ENCODE peak calls at places on chromosomes 1 and 21, in four cellular contexts. Z is stomach, O is gastrocnemius medialis, B is ovary. Y is an unnamed sample.

GRCh38 chr1:243266231-243266630 is 10.4 kb downstream of the SDCCAG8 start:
- DNase-seq in Z (no peak), O (no peak), B (no peak), Y (no peak)

GRCh38 chr1:83967336-83967735 is 31.6 kb downstream of the TTLL7 start:
- DNase-seq in Z (no peak), O (no peak), B (no peak), Y (no peak)

GRCh38 chr1:175197536-175197935 is 5.0 kb upstream of the KIAA0040 start:
- DNase-seq in Z (no peak), O (no peak), B (no peak), Y (no peak)

GRCh38 chr21:15592271-15592860 is 137.4 kb upstream of the USP25 start:
- DNase-seq in Z (no peak), O (no peak), B (no peak), Y (no peak)

GRCh38 chr1:79791488-79792211 is 785.1 kb upstream of the ADGRL4 start:
- DNase-seq in Z (no peak), O (no peak), B (no peak), Y (no peak)

GRCh38 chr1:155166373-155167165 is 6.5 kb downstream of the KRTCAP2 start:
- DNase-seq in Z (no peak), O (no peak), B (peak; percentile 68), Y (no peak)

GRCh38 chr1:226041419-226041818 is 21.1 kb upstream of the H3-3A start:
- DNase-seq in Z (no peak), O (no peak), B (no peak), Y (no peak)

GRCh38 chr1:94321662-94322061 is 84.3 kb upstream of the ARHGAP29 start:
- DNase-seq in Z (no peak), O (no peak), B (no peak), Y (no peak)

GRCh38 chr1:110962892-110963665 is 643 bp downstream of the LRIF1 start:
- DNase-seq in Z (peak; percentile 56), O (peak; percentile 45), B (peak; percentile 64), Y (peak; percentile 26)

GRCh38 chr1:61098333-61098732 is 16.0 kb downstream of the NFIA start:
- DNase-seq in Z (no peak), O (no peak), B (no peak), Y (no peak)

GRCh38 chr1:15207031-15207828 is 39.8 kb upstream of the FHAD1 start:
- DNase-seq in Z (peak; percentile 49), O (no peak), B (no peak), Y (no peak)

GRCh38 chr21:32545948-32546441 is 39.3 kb downstream of the TCP10L start:
- DNase-seq in Z (no peak), O (no peak), B (no peak), Y (no peak)

GRCh38 chr1:244237445-244237844 is 186.4 kb downstream of the ZBTB18 start:
- DNase-seq in Z (no peak), O (no peak), B (no peak), Y (no peak)

GRCh38 chr1:201252833-201253810 is 30.2 kb upstream of the PKP1 start:
- DNase-seq in Z (no peak), O (no peak), B (no peak), Y (no peak)

GRCh38 chr1:153939476-153939875 is 7.0 kb downstream of the DENND4B start:
- DNase-seq in Z (no peak), O (no peak), B (no peak), Y (no peak)

GRCh38 chr1:238336531-238336930 is 445.8 kb upstream of the ZP4 start:
- DNase-seq in Z (no peak), O (no peak), B (no peak), Y (no peak)

GRCh38 chr1:10724052-10724494 is 72.4 kb downstream of the CASZ1 start:
- DNase-seq in Z (peak; percentile 95), O (peak; percentile 96), B (no peak), Y (no peak)

GRCh38 chr1:244461254-244462071 is at the start of gene CATSPERE:
- DNase-seq in Z (peak; percentile 93), O (peak; percentile 86), B (peak; percentile 82), Y (peak; percentile 14)

GRCh38 chr1:183244466-183244865 is 58.4 kb downstream of the LAMC2 start:
- DNase-seq in Z (peak; percentile 28), O (peak; percentile 87), B (peak; percentile 39), Y (no peak)

DNA sequence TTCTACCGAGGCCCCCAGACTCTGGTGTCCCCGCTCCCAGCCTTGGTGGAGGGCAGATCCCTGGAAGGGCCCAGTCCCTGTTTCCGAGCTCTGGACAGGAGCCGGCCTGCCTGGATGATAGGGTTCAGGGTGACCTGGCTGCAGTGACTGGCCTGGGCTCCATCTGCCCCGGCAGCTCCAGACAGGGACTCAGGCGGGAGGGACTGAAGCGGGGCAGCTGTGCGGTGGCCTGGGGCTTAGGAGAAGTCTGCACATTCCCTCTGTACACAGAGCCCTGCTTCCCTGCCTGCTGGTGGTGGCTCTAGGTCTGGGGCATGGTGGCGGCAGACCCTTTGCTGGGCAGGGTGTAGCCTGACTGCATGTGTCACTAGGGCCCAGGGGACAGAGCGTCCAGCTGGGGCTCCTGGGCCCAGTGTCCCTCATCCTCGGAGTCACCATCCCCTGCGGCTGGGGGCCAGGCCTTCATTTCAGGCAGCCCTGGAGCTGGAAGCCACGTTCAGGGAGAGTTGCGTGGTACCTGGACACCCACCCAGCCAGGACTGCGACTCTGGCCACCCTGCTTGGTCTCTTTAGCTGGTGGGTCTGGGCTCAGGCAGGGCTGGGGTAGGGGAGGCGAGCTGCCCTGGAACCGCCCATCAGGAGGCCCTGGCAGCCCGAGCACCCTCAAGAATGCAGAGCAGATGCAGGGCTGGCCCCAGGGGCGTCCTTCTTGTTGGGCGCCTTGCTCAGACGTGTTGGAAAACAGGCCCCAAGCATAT is 9.6 kb downstream of the ARHGEF16 start:
- DNase-seq in Z (no peak), O (no peak), B (no peak), Y (no peak)
- H3K4me1 ChIP-seq in Z (peaks cover 26% of the 10 kb centered on the region), O (peaks cover 17% of the 10 kb centered on the region), B (peaks cover 8% of the 10 kb centered on the region), Y (peaks cover 51% of the 10 kb centered on the region)

DNA sequence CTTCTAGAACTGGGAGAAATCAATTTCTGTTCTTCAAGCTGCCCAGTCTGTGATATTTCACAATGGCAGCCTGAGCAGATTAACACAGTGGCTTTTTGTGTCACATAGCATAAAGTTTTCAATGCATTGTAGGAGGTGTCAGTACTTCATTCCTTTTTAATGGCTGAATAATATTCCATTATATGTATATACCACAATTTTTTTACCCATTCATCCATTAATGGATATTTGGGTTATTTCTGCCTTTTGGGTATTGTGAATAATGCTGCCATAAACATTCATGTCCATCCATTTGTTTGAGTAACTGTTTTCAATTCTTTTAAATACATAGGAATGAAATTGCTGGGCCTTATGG is 191.5 kb downstream of the SETD4 start:
- DNase-seq in Z (no peak), O (no peak), B (no peak), Y (no peak)
- TF ChIP-seq POLR2A in Z (no peak), O (no peak), B (no peak), Y (no peak)

GRCh38 chr1:200037501-200037900 is 10.0 kb downstream of the NR5A2 start:
- DNase-seq in Z (no peak), O (no peak), B (no peak), Y (no peak)

GRCh38 chr1:200037904-200038644 is 10.6 kb downstream of the NR5A2 start:
- DNase-seq in Z (no peak), O (no peak), B (no peak), Y (no peak)

GRCh38 chr1:200035956-200036615 is 8.6 kb downstream of the NR5A2 start:
- DNase-seq in Z (no peak), O (no peak), B (no peak), Y (no peak)

GRCh38 chr1:200035397-200035955 is 8.0 kb downstream of the NR5A2 start:
- DNase-seq in Z (no peak), O (no peak), B (no peak), Y (no peak)

GRCh38 chr1:200036616-200037270 is 9.2 kb downstream of the NR5A2 start:
- DNase-seq in Z (no peak), O (no peak), B (no peak), Y (no peak)
- H3K4me3 ChIP-seq in Z (no peak overlapping the region), O (no peak overlapping the region), B (no peak overlapping the region), Y (no peak overlapping the region)

GRCh38 chr21:35581640-35582039 is 478.7 kb downstream of the SETD4 start:
- DNase-seq in Z (no peak), O (no peak), B (no peak), Y (no peak)
- H3K4me1 ChIP-seq in Z (no peaks in the 10 kb centered on the region), O (no peaks in the 10 kb centered on the region), B (no peaks in the 10 kb centered on the region), Y (no peaks in the 10 kb centered on the region)

GRCh38 chr1:150612014-150612345 is 17.4 kb downstream of the ENSA start:
- DNase-seq in Z (no peak), O (no peak), B (no peak), Y (no peak)

GRCh38 chr1:150619576-150620509 is 9.6 kb downstream of the ENSA start:
- DNase-seq in Z (no peak), O (peak; percentile 41), B (no peak), Y (no peak)

GRCh38 chr1:150613061-150613920 is 16.1 kb downstream of the ENSA start:
- DNase-seq in Z (no peak), O (no peak), B (no peak), Y (no peak)

GRCh38 chr1:150610576-150610975 is 18.8 kb downstream of the ENSA start:
- DNase-seq in Z (no peak), O (no peak), B (no peak), Y (no peak)

GRCh38 chr1:150615346-150616201 is 13.8 kb downstream of the ENSA start:
- DNase-seq in Z (no peak), O (no peak), B (no peak), Y (no peak)
- TF ChIP-seq POLR2A in Z (no peak), O (no peak), B (no peak), Y (no peak)

DNA sequence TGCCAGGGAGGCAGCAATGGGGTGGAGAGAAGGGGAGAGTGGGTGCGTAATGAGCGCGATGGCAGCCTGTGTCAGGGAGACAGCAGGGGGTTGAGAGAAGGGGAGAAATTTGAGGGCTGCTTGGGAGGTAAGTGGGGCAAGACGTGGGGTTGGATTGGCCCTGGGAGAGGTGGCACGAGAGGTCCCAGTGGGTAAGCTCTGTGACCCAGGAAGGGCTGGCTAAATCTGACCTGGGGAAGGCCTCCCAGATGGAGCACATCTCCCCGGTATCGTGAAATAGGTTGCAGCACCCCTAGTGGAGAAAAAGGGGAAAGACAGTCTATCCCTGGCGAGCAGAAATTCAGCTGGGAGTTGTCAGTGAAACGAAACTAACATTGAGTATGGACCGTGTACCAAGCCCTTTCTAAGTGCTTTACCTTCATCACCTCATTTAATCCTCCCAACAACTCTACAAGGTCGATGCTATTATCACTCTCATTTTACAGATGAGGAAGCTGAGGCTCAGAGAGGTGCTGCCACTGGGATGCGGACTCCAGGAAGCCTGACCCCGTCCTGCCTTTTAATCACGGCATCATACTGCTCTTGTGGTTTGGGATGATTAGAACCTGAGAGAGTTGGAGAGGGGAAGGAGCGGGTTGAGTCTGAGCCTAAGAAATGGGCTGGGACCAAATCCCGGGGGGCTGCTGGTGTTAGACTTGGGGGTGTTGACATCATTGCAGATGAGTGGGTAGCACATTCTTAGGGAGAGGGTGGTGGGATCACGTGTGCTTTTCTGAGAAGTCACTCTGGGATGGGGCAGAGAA is 56.6 kb upstream of the RPL11 start:
- DNase-seq in Z (peak; percentile 62), O (peak; percentile 65), B (peak; percentile 65), Y (no peak)
- H3K4me3 ChIP-seq in Z (peak overlapping the region; percentile 46), O (peak overlapping the region; percentile 48), B (peak overlapping the region; percentile 48), Y (peak overlapping the region; percentile 40)

GRCh38 chr1:229253170-229253974 is 17.5 kb upstream of the RAB4A start:
- DNase-seq in Z (no peak), O (no peak), B (no peak), Y (no peak)

GRCh38 chr1:229249854-229250644 is 20.9 kb upstream of the RAB4A start:
- DNase-seq in Z (no peak), O (no peak), B (no peak), Y (no peak)

GRCh38 chr1:229248821-229249817 is 21.8 kb upstream of the RAB4A start:
- DNase-seq in Z (no peak), O (no peak), B (no peak), Y (no peak)

GRCh38 chr1:229252228-229252984 is 18.5 kb upstream of the RAB4A start:
- DNase-seq in Z (no peak), O (no peak), B (no peak), Y (no peak)

GRCh38 chr1:229251185-229251584 is 19.7 kb upstream of the RAB4A start:
- DNase-seq in Z (no peak), O (no peak), B (no peak), Y (no peak)
- H3K4me1 ChIP-seq in Z (peaks cover 21% of the 10 kb centered on the region), O (no peaks in the 10 kb centered on the region), B (no peaks in the 10 kb centered on the region), Y (peaks cover 19% of the 10 kb centered on the region)